ENCODE peak calls at places on chromosomes 13 and 19, in six cellular contexts. One of them, this sample, is unnamed.

GRCh38 chr13:31204592-31204991 is 4.8 kb downstream of the B3GLCT start:
- DNase-seq in GM23248: peak; percentile 83
- DNase-seq in hepatocyte: peak; percentile 35
- DNase-seq in GM23338: no peak
- DNase-seq in H9: no peak
- DNase-seq in fibroblast of lung: peak; percentile 44
- DNase-seq in this sample: no peak

GRCh38 chr13:20258963-20259288 is 26.8 kb upstream of the GJB6 start:
- DNase-seq in GM23248: no peak
- DNase-seq in hepatocyte: no peak
- DNase-seq in GM23338: no peak
- DNase-seq in H9: no peak
- DNase-seq in fibroblast of lung: no peak
- DNase-seq in this sample: no peak

GRCh38 chr19:13441810-13442512 is 64.3 kb downstream of the CACNA1A start:
- DNase-seq in GM23248: peak; percentile 60
- DNase-seq in hepatocyte: peak; percentile 75
- DNase-seq in GM23338: peak; percentile 94
- DNase-seq in H9: peak; percentile 73
- DNase-seq in fibroblast of lung: peak; percentile 38
- DNase-seq in this sample: peak; percentile 91

GRCh38 chr13:98447881-98448641 is 128.8 kb downstream of the STK24 start:
- DNase-seq in GM23248: peak; percentile 80
- DNase-seq in hepatocyte: peak; percentile 48
- DNase-seq in GM23338: peak; percentile 95
- DNase-seq in H9: peak; percentile 76
- DNase-seq in fibroblast of lung: peak; percentile 43
- DNase-seq in this sample: peak; percentile 90

GRCh38 chr19:18502633-18503294 is 19.1 kb downstream of the ELL start:
- DNase-seq in GM23248: no peak
- DNase-seq in hepatocyte: no peak
- DNase-seq in GM23338: no peak
- DNase-seq in H9: no peak
- DNase-seq in fibroblast of lung: no peak
- DNase-seq in this sample: no peak

GRCh38 chr13:99311748-99312492 is 4.7 kb upstream of the GPR183 start:
- DNase-seq in GM23248: peak; percentile 67
- DNase-seq in hepatocyte: no peak
- DNase-seq in GM23338: no peak
- DNase-seq in H9: no peak
- DNase-seq in fibroblast of lung: no peak
- DNase-seq in this sample: no peak

GRCh38 chr19:9381367-9381785 is 18.6 kb downstream of the ZNF177 start:
- DNase-seq in GM23248: no peak
- DNase-seq in hepatocyte: no peak
- DNase-seq in GM23338: peak; percentile 2
- DNase-seq in H9: no peak
- DNase-seq in fibroblast of lung: peak; percentile 4
- DNase-seq in this sample: no peak

GRCh38 chr13:29884671-29885424 is 34.4 kb upstream of the UBL3 start:
- DNase-seq in GM23248: peak; percentile 33
- DNase-seq in hepatocyte: no peak
- DNase-seq in GM23338: peak; percentile 75
- DNase-seq in H9: peak; percentile 53
- DNase-seq in fibroblast of lung: no peak
- DNase-seq in this sample: peak; percentile 78

GRCh38 chr13:99265162-99265822 is 7.1 kb upstream of the GPR18 start:
- DNase-seq in GM23248: no peak
- DNase-seq in hepatocyte: no peak
- DNase-seq in GM23338: no peak
- DNase-seq in H9: no peak
- DNase-seq in fibroblast of lung: no peak
- DNase-seq in this sample: no peak

GRCh38 chr13:40992678-40993077 is 26.4 kb downstream of the ELF1 start:
- DNase-seq in GM23248: no peak
- DNase-seq in hepatocyte: no peak
- DNase-seq in GM23338: no peak
- DNase-seq in H9: no peak
- DNase-seq in fibroblast of lung: no peak
- DNase-seq in this sample: no peak

GRCh38 chr19:55340784-55341147 is 1.1 kb downstream of the KMT5C start:
- DNase-seq in GM23248: peak; percentile 53
- DNase-seq in hepatocyte: peak; percentile 71
- DNase-seq in GM23338: peak; percentile 62
- DNase-seq in H9: peak; percentile 57
- DNase-seq in fibroblast of lung: no peak
- DNase-seq in this sample: peak; percentile 66

GRCh38 chr13:73059460-73060250 is 850 bp downstream of the KLF5 start:
- DNase-seq in GM23248: peak; percentile 62
- DNase-seq in hepatocyte: peak; percentile 81
- DNase-seq in GM23338: peak; percentile 80
- DNase-seq in H9: peak; percentile 72
- DNase-seq in fibroblast of lung: no peak
- DNase-seq in this sample: peak; percentile 87

GRCh38 chr19:14361824-14362223 is 19.4 kb upstream of the ADGRE5 start:
- DNase-seq in GM23248: no peak
- DNase-seq in hepatocyte: no peak
- DNase-seq in GM23338: peak; percentile 76
- DNase-seq in H9: peak; percentile 83
- DNase-seq in fibroblast of lung: no peak
- DNase-seq in this sample: peak; percentile 52

GRCh38 chr13:107824636-107825035 is 390.7 kb downstream of the LIG4 start:
- DNase-seq in GM23248: no peak
- DNase-seq in hepatocyte: no peak
- DNase-seq in GM23338: no peak
- DNase-seq in H9: no peak
- DNase-seq in fibroblast of lung: no peak
- DNase-seq in this sample: no peak

GRCh38 chr13:95300625-95301134 is 571 bp downstream of the ABCC4 start:
- DNase-seq in GM23248: peak; percentile 65
- DNase-seq in hepatocyte: peak; percentile 80
- DNase-seq in GM23338: peak; percentile 70
- DNase-seq in H9: peak; percentile 50
- DNase-seq in fibroblast of lung: peak; percentile 51
- DNase-seq in this sample: peak; percentile 73

DNA sequence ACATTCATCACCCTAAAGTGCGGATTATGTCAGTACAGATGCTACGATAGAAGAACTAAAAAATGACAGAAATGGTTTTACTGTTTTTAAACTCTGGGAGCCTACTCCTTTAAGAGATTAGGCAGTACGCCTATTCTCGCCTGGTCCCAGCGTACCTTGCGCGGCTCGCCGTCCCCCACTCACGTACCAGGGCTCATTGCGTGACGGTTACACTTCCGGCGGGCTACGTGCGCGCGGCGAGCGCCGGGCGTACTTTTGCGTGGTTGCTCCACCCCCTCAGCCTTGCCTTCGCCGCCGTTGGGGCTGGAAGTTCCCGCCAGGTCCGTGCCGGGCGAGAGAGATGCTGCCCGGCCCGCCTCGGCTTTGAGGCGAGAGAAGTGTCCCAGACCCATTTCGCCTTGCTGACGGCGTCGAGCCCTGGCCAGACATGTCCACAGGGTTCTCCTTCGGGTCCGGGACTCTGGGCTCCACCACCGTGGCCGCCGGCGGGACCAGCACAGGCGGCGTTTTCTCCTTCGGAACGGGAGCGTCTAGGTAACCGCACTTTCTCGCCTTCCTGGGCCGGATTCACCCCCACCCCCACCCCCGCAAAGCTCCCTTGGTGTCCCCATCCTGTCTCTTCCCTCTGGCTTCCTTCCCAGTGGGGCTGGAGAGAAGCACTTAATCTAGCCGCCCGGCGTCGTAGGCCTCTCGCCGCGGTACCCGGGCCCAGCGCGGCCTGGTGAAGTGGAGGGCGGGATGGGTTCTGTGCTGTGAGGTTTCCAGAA is at the start of gene NUP58:
- DNase-seq in GM23248: peak; percentile 99
- DNase-seq in hepatocyte: peak; percentile 96
- DNase-seq in GM23338: peak; percentile 92
- DNase-seq in H9: peak; percentile 85
- DNase-seq in fibroblast of lung: peak; percentile 95
- DNase-seq in this sample: peak; percentile 83
- H4K20me1 ChIP-seq in GM23248: no peaks in the 10 kb centered on the region
- H4K20me1 ChIP-seq in hepatocyte: peaks cover 25% of the 10 kb centered on the region
- H4K20me1 ChIP-seq in GM23338: peaks cover 13% of the 10 kb centered on the region
- H4K20me1 ChIP-seq in H9: no peaks in the 10 kb centered on the region
- H4K20me1 ChIP-seq in fibroblast of lung: no peaks in the 10 kb centered on the region
- H4K20me1 ChIP-seq in this sample: peaks cover 31% of the 10 kb centered on the region

DNA sequence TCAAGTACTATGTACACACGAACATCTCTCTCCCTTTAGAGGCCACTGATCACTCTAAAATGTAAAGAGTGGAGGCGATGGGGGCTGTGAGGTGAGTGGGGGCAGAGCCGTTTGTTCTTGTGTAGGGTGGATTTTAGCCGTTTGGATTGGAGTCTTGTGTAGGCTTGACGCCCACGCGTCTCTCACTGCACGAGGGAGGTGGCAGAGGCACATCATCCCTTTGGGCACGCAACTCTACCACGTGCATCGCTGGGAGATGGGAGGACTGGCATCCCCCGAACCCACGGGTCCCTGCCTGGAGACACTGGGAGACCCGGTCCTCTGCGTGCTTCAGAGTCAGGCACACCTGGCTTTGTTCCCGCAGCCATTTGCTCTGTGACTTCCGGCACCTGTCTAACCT is 6.3 kb downstream of the ARHGEF7 start:
- DNase-seq in GM23248: no peak
- DNase-seq in hepatocyte: no peak
- DNase-seq in GM23338: no peak
- DNase-seq in H9: no peak
- DNase-seq in fibroblast of lung: no peak
- DNase-seq in this sample: no peak
- H3K79me2 ChIP-seq in GM23248: no peaks in the 10 kb centered on the region
- H3K79me2 ChIP-seq in hepatocyte: no peaks in the 10 kb centered on the region
- H3K79me2 ChIP-seq in GM23338: no peaks in the 10 kb centered on the region
- H3K79me2 ChIP-seq in H9: no peaks in the 10 kb centered on the region
- H3K79me2 ChIP-seq in fibroblast of lung: no peaks in the 10 kb centered on the region
- H3K79me2 ChIP-seq in this sample: peaks cover 6% of the 10 kb centered on the region

GRCh38 chr19:31335716-31336115 is 13.5 kb downstream of the TSHZ3 start:
- DNase-seq in GM23248: no peak
- DNase-seq in hepatocyte: no peak
- DNase-seq in GM23338: no peak
- DNase-seq in H9: no peak
- DNase-seq in fibroblast of lung: no peak
- DNase-seq in this sample: no peak

GRCh38 chr19:31331536-31331935 is 17.7 kb downstream of the TSHZ3 start:
- DNase-seq in GM23248: no peak
- DNase-seq in hepatocyte: no peak
- DNase-seq in GM23338: no peak
- DNase-seq in H9: no peak
- DNase-seq in fibroblast of lung: no peak
- DNase-seq in this sample: no peak

GRCh38 chr19:31334849-31335624 is 14.2 kb downstream of the TSHZ3 start:
- DNase-seq in GM23248: peak; percentile 36
- DNase-seq in hepatocyte: no peak
- DNase-seq in GM23338: no peak
- DNase-seq in H9: no peak
- DNase-seq in fibroblast of lung: no peak
- DNase-seq in this sample: no peak

GRCh38 chr19:31332096-31332495 is 17.1 kb downstream of the TSHZ3 start:
- DNase-seq in GM23248: peak; percentile 44
- DNase-seq in hepatocyte: no peak
- DNase-seq in GM23338: no peak
- DNase-seq in H9: no peak
- DNase-seq in fibroblast of lung: peak; percentile 55
- DNase-seq in this sample: no peak

DNA sequence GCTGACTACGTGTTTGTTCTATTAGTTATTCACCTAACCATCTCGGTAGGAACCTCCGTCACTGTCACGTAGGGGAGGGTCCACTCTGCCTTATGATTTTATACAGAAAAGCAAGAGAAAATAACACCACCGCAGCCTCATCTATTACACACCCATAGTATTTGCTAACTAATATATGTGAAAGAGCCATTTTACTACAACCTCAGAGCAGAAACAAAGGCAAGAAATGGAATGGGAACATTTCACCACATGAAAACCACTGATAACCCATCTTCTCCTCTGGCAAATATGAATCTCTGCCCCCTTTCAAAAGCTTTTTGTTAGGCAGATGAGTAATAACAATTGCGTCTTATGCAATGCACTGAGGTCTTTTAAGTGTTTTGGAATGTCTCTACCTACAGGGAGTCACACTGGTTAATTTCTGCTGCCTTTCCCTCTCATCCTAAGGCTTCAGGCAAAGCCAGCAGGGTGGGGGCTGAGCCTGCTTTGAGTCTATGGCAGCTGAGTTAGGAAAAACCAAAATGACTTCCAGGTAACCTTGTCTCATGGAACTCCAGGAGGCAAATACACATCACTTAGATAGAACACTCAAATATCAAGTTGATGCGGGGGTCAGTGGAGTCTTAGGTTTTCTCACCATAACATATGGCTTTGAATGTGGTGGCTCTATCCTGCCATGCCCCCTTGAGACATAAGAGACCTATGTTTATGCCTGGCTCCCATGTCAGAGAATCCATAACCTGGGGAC is 15.0 kb downstream of the TSHZ3 start:
- DNase-seq in GM23248: peak; percentile 71
- DNase-seq in hepatocyte: no peak
- DNase-seq in GM23338: peak; percentile 45
- DNase-seq in H9: no peak
- DNase-seq in fibroblast of lung: no peak
- DNase-seq in this sample: no peak
- H4K20me1 ChIP-seq in GM23248: no peaks in the 10 kb centered on the region
- H4K20me1 ChIP-seq in hepatocyte: no peaks in the 10 kb centered on the region
- H4K20me1 ChIP-seq in GM23338: no peaks in the 10 kb centered on the region
- H4K20me1 ChIP-seq in H9: no peaks in the 10 kb centered on the region
- H4K20me1 ChIP-seq in fibroblast of lung: no peaks in the 10 kb centered on the region
- H4K20me1 ChIP-seq in this sample: no peaks in the 10 kb centered on the region

DNA sequence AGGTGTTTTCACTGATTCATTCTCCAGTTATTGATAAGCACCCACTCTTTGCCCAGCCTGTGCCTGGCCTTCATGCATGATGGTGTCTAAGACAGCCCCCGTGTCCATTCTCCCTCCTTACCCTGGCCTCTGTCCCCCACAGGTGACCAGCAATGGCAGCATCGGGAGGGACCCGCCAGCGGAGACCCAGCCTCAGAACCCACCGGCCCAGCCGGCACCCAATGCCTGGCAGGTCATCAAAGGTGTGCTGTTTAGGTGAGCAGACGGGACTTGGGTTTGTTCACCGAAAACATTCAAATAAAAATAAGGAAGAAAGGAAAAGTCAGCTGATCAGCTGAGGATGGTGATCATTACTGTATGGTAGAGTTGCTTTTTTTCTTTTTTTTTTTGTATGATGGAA is 6.6 kb downstream of the CLPTM1 start:
- DNase-seq in GM23248: no peak
- DNase-seq in hepatocyte: no peak
- DNase-seq in GM23338: no peak
- DNase-seq in H9: no peak
- DNase-seq in fibroblast of lung: no peak
- DNase-seq in this sample: no peak
- H3K79me2 ChIP-seq in GM23248: peaks cover 86% of the 10 kb centered on the region
- H3K79me2 ChIP-seq in hepatocyte: peaks cover 65% of the 10 kb centered on the region
- H3K79me2 ChIP-seq in GM23338: peaks cover 48% of the 10 kb centered on the region
- H3K79me2 ChIP-seq in H9: peaks cover 23% of the 10 kb centered on the region
- H3K79me2 ChIP-seq in fibroblast of lung: peaks cover 52% of the 10 kb centered on the region
- H3K79me2 ChIP-seq in this sample: peaks cover 40% of the 10 kb centered on the region